ENCODE peak calls at places on chromosome 13, in seven cellular contexts. U, Z, I, A, K, S and R are unnamed samples. For H3K27me3, the result is how much of the 10 kb centered on the place peaks cover.

GRCh38 chr13:107480130-107480529 is 735.2 kb downstream of the LIG4 start:
- DNase-seq in U (no peak), Z (no peak), I (no peak), A (no peak), K (no peak), S (no peak), R (no peak)

GRCh38 chr13:86846501-86846900 is 824.7 kb upstream of the SLITRK5 start:
- DNase-seq in U (no peak), Z (no peak), I (no peak), A (no peak), K (no peak), S (no peak), R (no peak)

GRCh38 chr13:84821261-84821660 is 939.0 kb upstream of the SLITRK1 start:
- DNase-seq in U (no peak), Z (no peak), I (peak), A (no peak), K (no peak), S (no peak), R (no peak)

GRCh38 chr13:34620073-34620858 is 321.8 kb upstream of the NBEA start:
- DNase-seq in U (no peak), Z (no peak), I (peak), A (no peak), K (no peak), S (no peak), R (no peak)

GRCh38 chr13:91813255-91813654 is 414.8 kb downstream of the GPC5 start:
- DNase-seq in U (no peak), Z (no peak), I (peak), A (no peak), K (no peak), S (no peak), R (no peak)

GRCh38 chr13:99352351-99353271 is 45.4 kb upstream of the GPR183 start:
- DNase-seq in U (no peak), Z (no peak), I (no peak), A (no peak), K (no peak), S (no peak), R (no peak)

GRCh38 chr13:81488021-81488420 is 1147.1 kb upstream of the SPRY2 start:
- DNase-seq in U (no peak), Z (no peak), I (no peak), A (no peak), K (no peak), S (no peak), R (no peak)

GRCh38 chr13:107234315-107234714 is 666.4 kb upstream of the ARGLU1 start:
- DNase-seq in U (no peak), Z (no peak), I (no peak), A (no peak), K (no peak), S (no peak), R (no peak)

GRCh38 chr13:48727252-48728011 is 73.7 kb downstream of the CYSLTR2 start:
- DNase-seq in U (no peak), Z (no peak), I (no peak), A (no peak), K (no peak), S (no peak), R (no peak)

GRCh38 chr13:113113846-113114271 is 8.3 kb downstream of the F7 start:
- DNase-seq in U (no peak), Z (no peak), I (no peak), A (peak), K (peak), S (no peak), R (peak)

GRCh38 chr13:112202966-112203365 is 136.0 kb downstream of the SOX1 start:
- DNase-seq in U (no peak), Z (no peak), I (no peak), A (no peak), K (no peak), S (no peak), R (no peak)

GRCh38 chr13:40648040-40648439 is 18.4 kb downstream of the FOXO1 start:
- DNase-seq in U (no peak), Z (no peak), I (peak), A (no peak), K (no peak), S (no peak), R (no peak)

GRCh38 chr13:80173224-80173623 is 167.7 kb downstream of the SPRY2 start:
- DNase-seq in U (no peak), Z (peak), I (no peak), A (peak), K (no peak), S (no peak), R (peak)

GRCh38 chr13:35346494-35346893 is 130.0 kb downstream of the MAB21L1 start:
- DNase-seq in U (no peak), Z (no peak), I (no peak), A (no peak), K (no peak), S (no peak), R (no peak)

GRCh38 chr13:36788276-36788675 is 30.7 kb upstream of the RFXAP start:
- DNase-seq in U (no peak), Z (no peak), I (no peak), A (no peak), K (no peak), S (no peak), R (no peak)

GRCh38 chr13:101942038-101942437 is 459.8 kb downstream of the FGF14 start:
- DNase-seq in U (no peak), Z (peak), I (peak), A (peak), K (no peak), S (no peak), R (no peak)

GRCh38 chr13:99911069-99911964 is 60.2 kb downstream of the ZIC5 start:
- DNase-seq in U (no peak), Z (no peak), I (no peak), A (no peak), K (no peak), S (no peak), R (no peak)

DNA sequence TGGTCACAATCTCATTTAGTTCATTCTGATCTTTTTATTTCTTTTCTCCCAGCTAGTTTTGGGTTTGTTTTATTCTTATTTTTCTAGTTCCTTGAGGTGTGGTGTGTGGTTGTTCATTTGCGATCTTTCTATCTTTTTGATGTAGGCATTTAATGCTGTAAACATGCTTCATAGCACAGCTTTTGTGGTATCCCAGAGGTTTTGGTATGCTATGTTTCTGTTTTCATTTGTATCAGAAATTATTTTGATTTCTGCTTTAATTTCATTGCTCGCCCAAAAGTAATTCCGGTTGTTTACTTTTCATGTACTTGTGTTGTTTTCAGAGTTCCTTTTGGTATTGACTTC is 12.6 kb downstream of the DNAJC3 start:
- DNase-seq in U (no peak), Z (no peak), I (no peak), A (no peak), K (no peak), S (no peak), R (no peak)
- TF ChIP-seq EP300 in U (no peak), Z (no peak), I (no peak), A (no peak), K (no peak), S (no peak), R (no peak)

GRCh38 chr13:51817717-51818116 is 13.8 kb upstream of the DHRS12 start:
- DNase-seq in U (no peak), Z (no peak), I (no peak), A (no peak), K (no peak), S (no peak), R (no peak)

GRCh38 chr13:51818771-51819511 is 15.0 kb upstream of the DHRS12 start:
- DNase-seq in U (no peak), Z (no peak), I (no peak), A (no peak), K (no peak), S (peak), R (no peak)

GRCh38 chr13:51819544-51819943 is 15.6 kb upstream of the DHRS12 start:
- DNase-seq in U (no peak), Z (no peak), I (no peak), A (no peak), K (no peak), S (no peak), R (no peak)

GRCh38 chr13:51816604-51817254 is 12.8 kb upstream of the DHRS12 start:
- DNase-seq in U (no peak), Z (no peak), I (no peak), A (no peak), K (no peak), S (no peak), R (no peak)

DNA sequence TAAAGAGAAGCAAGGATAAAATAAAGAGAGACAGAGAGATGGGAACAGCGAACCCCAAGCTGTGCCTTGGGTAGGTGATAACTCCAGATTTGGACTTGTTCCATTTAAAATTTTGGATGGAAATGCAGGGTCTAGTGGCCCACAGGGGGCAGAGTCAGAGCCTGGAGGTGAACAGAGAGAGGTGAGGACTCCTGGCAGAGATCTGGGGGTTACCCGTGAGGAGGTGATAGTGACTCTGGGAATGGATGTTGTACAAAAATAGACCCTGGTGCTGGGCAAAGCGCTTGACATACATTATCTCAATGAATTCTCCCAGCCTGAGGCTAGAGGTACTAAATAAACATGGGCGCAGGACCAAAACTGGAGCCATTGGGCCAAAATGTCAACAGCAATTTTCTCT is 14.3 kb upstream of the DHRS12 start:
- DNase-seq in U (no peak), Z (no peak), I (no peak), A (no peak), K (no peak), S (no peak), R (no peak)
- H3K27me3 ChIP-seq in U (under half), Z (under half), I (under half), A (under half), K (under half), S (under half), R (under half)

GRCh38 chr13:75705395-75705794 is 69.3 kb downstream of the LMO7 start:
- DNase-seq in U (no peak), Z (no peak), I (no peak), A (no peak), K (no peak), S (no peak), R (no peak)
- TF ChIP-seq EP300 in U (no peak), Z (no peak), I (no peak), A (no peak), K (no peak), S (no peak), R (peak)

DNA sequence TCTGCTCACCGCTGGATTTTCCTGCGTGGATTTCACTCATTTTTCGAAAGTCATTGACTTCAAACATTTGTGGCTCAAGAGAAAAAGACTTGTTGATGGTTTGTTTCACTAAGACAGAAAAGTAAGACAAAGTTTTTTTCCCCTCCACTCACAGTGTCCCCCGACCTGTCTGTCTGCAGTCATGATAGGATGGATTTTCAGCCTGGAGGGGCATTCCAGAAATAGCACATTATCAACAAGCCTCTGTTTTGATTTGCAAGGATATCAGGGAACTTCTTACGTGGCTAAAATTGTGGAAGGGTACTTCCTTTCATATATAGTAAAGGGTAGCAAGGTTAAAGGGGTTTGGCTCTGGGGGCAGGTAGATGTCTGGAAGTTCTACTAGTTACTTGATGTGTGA is 11.8 kb downstream of the SOX21 start:
- DNase-seq in U (no peak), Z (no peak), I (no peak), A (no peak), K (no peak), S (no peak), R (no peak)
- H3K27me3 ChIP-seq in U (under half), Z (half or more), I (under half), A (half or more), K (half or more), S (half or more), R (under half)

GRCh38 chr13:60851378-60851777 is 454.4 kb downstream of the TDRD3 start:
- DNase-seq in U (no peak), Z (no peak), I (no peak), A (no peak), K (no peak), S (no peak), R (no peak)
- TF ChIP-seq EP300 in U (no peak), Z (no peak), I (no peak), A (no peak), K (no peak), S (no peak), R (no peak)

GRCh38 chr13:25473864-25474263 is 102.1 kb downstream of the ATP8A2 start:
- DNase-seq in U (no peak), Z (no peak), I (no peak), A (no peak), K (no peak), S (no peak), R (no peak)
- H3K27me3 ChIP-seq in U (under half), Z (under half), I (under half), A (under half), K (under half), S (under half), R (under half)

GRCh38 chr13:90412980-90413379 is 934.5 kb upstream of the MIR17HG start:
- DNase-seq in U (no peak), Z (no peak), I (no peak), A (no peak), K (no peak), S (no peak), R (no peak)

GRCh38 chr13:90413548-90413947 is 933.9 kb upstream of the MIR17HG start:
- DNase-seq in U (no peak), Z (no peak), I (no peak), A (no peak), K (no peak), S (no peak), R (no peak)

GRCh38 chr13:90416519-90416918 is 931.0 kb upstream of the MIR17HG start:
- DNase-seq in U (no peak), Z (peak), I (no peak), A (no peak), K (no peak), S (no peak), R (no peak)

GRCh38 chr13:90415902-90416301 is 931.6 kb upstream of the MIR17HG start:
- DNase-seq in U (no peak), Z (no peak), I (no peak), A (no peak), K (no peak), S (no peak), R (no peak)

GRCh38 chr13:90414691-90415596 is 932.5 kb upstream of the MIR17HG start:
- DNase-seq in U (no peak), Z (no peak), I (no peak), A (no peak), K (no peak), S (no peak), R (no peak)
- TF ChIP-seq EP300 in U (no peak), Z (no peak), I (peak), A (no peak), K (no peak), S (no peak), R (no peak)

DNA sequence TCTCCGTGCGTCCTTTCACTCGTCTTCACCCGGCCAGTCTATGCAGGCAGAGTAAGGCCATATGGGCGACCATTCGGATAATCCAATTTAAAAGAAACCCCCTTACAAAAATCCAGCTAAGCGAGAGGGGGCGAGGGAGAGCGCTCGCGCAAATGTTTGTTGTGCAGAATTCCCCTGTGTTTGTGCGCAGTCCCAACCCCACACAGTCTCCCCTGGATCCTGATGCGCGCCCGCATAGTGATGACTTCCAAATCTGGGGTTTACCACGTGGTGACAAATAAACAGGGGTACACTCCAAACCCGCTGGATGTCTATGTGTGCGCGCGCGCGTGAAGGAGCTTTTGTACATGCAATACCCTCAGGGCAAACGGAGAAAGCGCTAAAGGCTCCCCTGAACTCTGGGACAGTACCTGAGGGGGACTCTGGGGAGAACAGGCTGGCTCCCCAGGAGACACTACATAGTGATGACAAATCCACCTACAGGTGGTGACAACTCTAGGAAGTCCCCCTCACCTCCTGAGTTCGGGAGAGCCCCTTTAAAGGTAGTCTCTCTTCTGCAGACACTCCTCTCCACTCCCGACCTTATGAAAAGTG is 8.5 kb downstream of the SOX21 start:
- DNase-seq in U (no peak), Z (no peak), I (peak), A (no peak), K (no peak), S (no peak), R (no peak)
- H3K27me3 ChIP-seq in U (under half), Z (half or more), I (half or more), A (half or more), K (half or more), S (half or more), R (under half)

GRCh38 chr13:110907951-110908898 is 6.6 kb downstream of the ANKRD10 start:
- DNase-seq in U (no peak), Z (no peak), I (no peak), A (peak), K (no peak), S (peak), R (peak)
- TF ChIP-seq EP300 in U (no peak), Z (no peak), I (no peak), A (no peak), K (no peak), S (no peak), R (no peak)